ENCODE peak calls at places on chromosomes 3 and 15, in six cellular contexts. Q is GM13976; D is stimulated activated CD4-positive, alpha-beta T cell treated with anti-CD3 and anti-CD28 coated beads, Interleukin-2, amount 100 ng/mL, for 24 hours; L is A549; S is activated T-cell treated with anti-CD3 and anti-CD28 coated beads for 24 hours; T is B cell. O is an unnamed sample.
A peak's percentile ranks its signal among the peaks of the same experiment; 100 is the strongest.

GRCh38 chr3:150763841-150764483 is 993 bp upstream of the SIAH2 start:
- DNase-seq in T (peak; percentile 52), L (peak; percentile 74), S (peak; percentile 28), Q (peak; percentile 63), D (peak; percentile 57), O (peak; percentile 75)

GRCh38 chr15:85458764-85459163 is 78.4 kb downstream of the AKAP13 start:
- DNase-seq in T (no peak), Q (no peak), D (no peak), L (peak; percentile 58), S (no peak), O (no peak)

GRCh38 chr3:171967137-171967783 is 72.1 kb upstream of the FNDC3B start:
- DNase-seq in T (no peak), Q (no peak), L (peak; percentile 92), D (no peak), S (no peak), O (peak; percentile 92)

GRCh38 chr3:152030320-152030719 is 156.9 kb downstream of the SUCNR1 start:
- DNase-seq in D (no peak), Q (no peak), T (no peak), S (no peak), L (no peak), O (no peak)

GRCh38 chr3:166446291-166446690 is 609.1 kb upstream of the BCHE start:
- DNase-seq in Q (no peak), S (no peak), L (no peak), T (no peak), D (no peak), O (no peak)

GRCh38 chr3:179069762-179070390 is 1.7 kb downstream of the ZMAT3 start:
- DNase-seq in Q (no peak), D (no peak), L (no peak), T (no peak), S (no peak), O (no peak)

GRCh38 chr3:10678796-10679376 is 137.1 kb upstream of the SLC6A11 start:
- DNase-seq in T (no peak), D (no peak), Q (no peak), L (no peak), S (no peak), O (no peak)

GRCh38 chr15:66291816-66292215 is 1.6 kb upstream of the DIS3L start:
- DNase-seq in D (no peak), T (no peak), Q (no peak), L (no peak), S (no peak), O (no peak)

GRCh38 chr15:89149501-89150101 is 61.3 kb downstream of the ABHD2 start:
- DNase-seq in L (no peak), D (no peak), T (no peak), S (no peak), Q (no peak), O (no peak)

GRCh38 chr3:64297563-64297962 is 72.3 kb upstream of the PRICKLE2 start:
- DNase-seq in T (no peak), D (no peak), S (no peak), L (no peak), Q (no peak), O (no peak)

GRCh38 chr3:65142476-65142875 is 454.7 kb upstream of the ADAMTS9 start:
- DNase-seq in S (no peak), Q (no peak), L (no peak), T (no peak), D (no peak), O (no peak)

GRCh38 chr3:124267406-124267805 is 275.5 kb upstream of the ROPN1 start:
- DNase-seq in D (no peak), T (no peak), S (no peak), Q (no peak), L (no peak), O (no peak)

GRCh38 chr3:45043715-45044299 is 17.7 kb downstream of the CLEC3B start:
- DNase-seq in D (no peak), L (peak; percentile 31), T (no peak), Q (no peak), S (no peak), O (peak; percentile 35)

GRCh38 chr15:92643849-92644815 is 11.4 kb downstream of the FAM174B start:
- DNase-seq in T (no peak), Q (no peak), S (no peak), D (no peak), L (no peak), O (no peak)

GRCh38 chr3:179036226-179036625 is 35.4 kb downstream of the ZMAT3 start:
- DNase-seq in Q (no peak), S (no peak), D (no peak), T (no peak), L (no peak), O (no peak)

GRCh38 chr3:115040673-115041286 is 106.3 kb downstream of the ZBTB20 start:
- DNase-seq in S (peak; percentile 11), L (peak; percentile 33), D (peak; percentile 33), T (peak; percentile 49), Q (peak; percentile 32), O (peak; percentile 66)

GRCh38 chr3:195865752-195866151 is 42.6 kb downstream of the TNK2 start:
- DNase-seq in T (no peak), S (no peak), L (no peak), D (no peak), Q (no peak), O (no peak)

GRCh38 chr15:93413745-93414144 is 324.7 kb upstream of the RGMA start:
- DNase-seq in Q (no peak), D (no peak), L (no peak), S (no peak), T (no peak), O (no peak)

GRCh38 chr15:53354905-53355304 is 404.6 kb downstream of the WDR72 start:
- DNase-seq in S (no peak), T (no peak), Q (no peak), D (no peak), L (peak; percentile 21), O (no peak)

GRCh38 chr15:64897345-64897985 is 14.2 kb upstream of the ANKDD1A start:
- DNase-seq in T (no peak), L (no peak), S (no peak), Q (no peak), D (no peak), O (peak; percentile 12)

GRCh38 chr3:161055210-161055609 is 49.9 kb downstream of the B3GALNT1 start:
- DNase-seq in D (no peak), S (no peak), Q (no peak), T (no peak), L (no peak), O (no peak)

GRCh38 chr3:119695480-119695879 is 7.3 kb upstream of the CFAP91 start:
- DNase-seq in Q (no peak), L (peak; percentile 46), T (no peak), S (no peak), D (no peak), O (peak; percentile 13)

GRCh38 chr15:70777156-70777926 is 14.0 kb upstream of the UACA start:
- DNase-seq in L (no peak), Q (no peak), S (no peak), T (no peak), D (no peak), O (no peak)

GRCh38 chr15:93566777-93567176 is 477.8 kb upstream of the RGMA start:
- DNase-seq in D (no peak), S (no peak), T (no peak), Q (no peak), L (no peak), O (no peak)

GRCh38 chr3:148957586-148957985 is 33.8 kb upstream of the GYG1 start:
- DNase-seq in S (no peak), D (no peak), Q (no peak), T (no peak), L (peak; percentile 51), O (peak; percentile 80)

GRCh38 chr15:33405096-33405495 is 94.3 kb downstream of the RYR3 start:
- DNase-seq in L (no peak), Q (no peak), T (no peak), S (no peak), D (no peak), O (no peak)

GRCh38 chr15:99763827-99764226 is 30.6 kb upstream of the LYSMD4 start:
- DNase-seq in T (peak; percentile 20), Q (no peak), S (no peak), D (no peak), L (no peak), O (no peak)

GRCh38 chr3:112302881-112303761 is 9.1 kb upstream of the SLC9C1 start:
- DNase-seq in Q (peak; percentile 13), D (no peak), T (no peak), S (no peak), L (no peak), O (no peak)

GRCh38 chr3:62670351-62670750 is 204.9 kb downstream of the CADPS start:
- DNase-seq in D (no peak), Q (no peak), T (no peak), S (no peak), L (no peak), O (no peak)

GRCh38 chr15:89129123-89129815 is 41.0 kb downstream of the ABHD2 start:
- DNase-seq in T (peak; percentile 69), D (peak; percentile 66), S (peak; percentile 39), L (peak; percentile 63), Q (peak; percentile 57), O (no peak)

GRCh38 chr3:143339451-143339850 is 219.9 kb downstream of the CHST2 start:
- DNase-seq in T (no peak), L (no peak), Q (no peak), S (no peak), D (no peak), O (no peak)

GRCh38 chr3:70856414-70857162 is 544.1 kb upstream of the MDFIC2 start:
- DNase-seq in D (no peak), Q (no peak), L (peak; percentile 69), T (no peak), S (no peak), O (no peak)

GRCh38 chr3:51798561-51798960 is 19.5 kb upstream of the IQCF6 start:
- DNase-seq in S (no peak), L (no peak), Q (no peak), D (no peak), T (no peak), O (no peak)

GRCh38 chr3:71905426-71905825 is 120.5 kb upstream of the PROK2 start:
- DNase-seq in Q (peak; percentile 52), T (peak; percentile 63), L (no peak), D (no peak), S (no peak), O (peak; percentile 97)

GRCh38 chr3:176310641-176311040 is 886.6 kb downstream of the TBL1XR1 start:
- DNase-seq in D (no peak), S (no peak), L (no peak), Q (no peak), T (no peak), O (no peak)

O was measured in AML-193.